ENCODE peak calls at places on chromosomes 16 and 17, in six cellular contexts. One of them, this sample, is unnamed. For H3K27me3, the result is how much of the 10 kb centered on the place peaks cover.

GRCh38 chr17:81557276-81558114 is 5.3 kb upstream of the FAAP100 start:
- DNase-seq in uterus: no peak
- DNase-seq in WERI-Rb-1: no peak
- DNase-seq in A673: no peak
- DNase-seq in tibial nerve: no peak
- DNase-seq in stomach: no peak
- DNase-seq in this sample: no peak

GRCh38 chr16:86455116-86455515 is 55.2 kb upstream of the FOXF1 start:
- DNase-seq in uterus: no peak
- DNase-seq in A673: no peak
- DNase-seq in WERI-Rb-1: no peak
- DNase-seq in tibial nerve: no peak
- DNase-seq in stomach: no peak
- DNase-seq in this sample: no peak

GRCh38 chr16:1771864-1772361 is 570 bp upstream of the NME3 start:
- DNase-seq in A673: peak
- DNase-seq in WERI-Rb-1: no peak
- DNase-seq in uterus: no peak
- DNase-seq in tibial nerve: no peak
- DNase-seq in stomach: no peak
- DNase-seq in this sample: no peak

GRCh38 chr17:33316733-33317132 is 23.6 kb upstream of the ASIC2 start:
- DNase-seq in uterus: no peak
- DNase-seq in tibial nerve: no peak
- DNase-seq in A673: no peak
- DNase-seq in WERI-Rb-1: no peak
- DNase-seq in stomach: no peak
- DNase-seq in this sample: no peak

GRCh38 chr17:79547586-79547985 is 63.3 kb downstream of the RBFOX3 start:
- DNase-seq in uterus: no peak
- DNase-seq in A673: no peak
- DNase-seq in stomach: no peak
- DNase-seq in tibial nerve: no peak
- DNase-seq in WERI-Rb-1: no peak
- DNase-seq in this sample: no peak

GRCh38 chr16:4869147-4869790 is 22.0 kb downstream of the UBN1 start:
- DNase-seq in tibial nerve: no peak
- DNase-seq in A673: no peak
- DNase-seq in stomach: peak
- DNase-seq in uterus: no peak
- DNase-seq in WERI-Rb-1: no peak
- DNase-seq in this sample: no peak

GRCh38 chr17:17303847-17304490 is 796 bp downstream of the NT5M start:
- DNase-seq in stomach: no peak
- DNase-seq in tibial nerve: no peak
- DNase-seq in A673: no peak
- DNase-seq in WERI-Rb-1: no peak
- DNase-seq in uterus: peak
- DNase-seq in this sample: no peak

GRCh38 chr17:19748807-19749193 is 702 bp upstream of the ALDH3A1 start:
- DNase-seq in stomach: no peak
- DNase-seq in WERI-Rb-1: no peak
- DNase-seq in uterus: no peak
- DNase-seq in A673: no peak
- DNase-seq in tibial nerve: no peak
- DNase-seq in this sample: no peak

GRCh38 chr17:74769856-74770497 is 6.2 kb downstream of the NAT9 start:
- DNase-seq in A673: no peak
- DNase-seq in uterus: no peak
- DNase-seq in WERI-Rb-1: no peak
- DNase-seq in stomach: peak
- DNase-seq in tibial nerve: no peak
- DNase-seq in this sample: no peak

GRCh38 chr16:10922328-10923145 is 19.7 kb downstream of the DEXI start:
- DNase-seq in A673: no peak
- DNase-seq in WERI-Rb-1: no peak
- DNase-seq in stomach: no peak
- DNase-seq in uterus: no peak
- DNase-seq in tibial nerve: no peak
- DNase-seq in this sample: peak

GRCh38 chr17:77420476-77420803 is 279.7 kb downstream of the SEC14L1 start:
- DNase-seq in WERI-Rb-1: peak
- DNase-seq in tibial nerve: no peak
- DNase-seq in stomach: no peak
- DNase-seq in uterus: no peak
- DNase-seq in A673: no peak
- DNase-seq in this sample: no peak
- TF ChIP-seq CTCF in WERI-Rb-1: peak
- TF ChIP-seq CTCF in tibial nerve: no peak
- TF ChIP-seq CTCF in stomach: no peak
- TF ChIP-seq CTCF in uterus: peak
- TF ChIP-seq CTCF in A673: no peak
- TF ChIP-seq CTCF in this sample: no peak

GRCh38 chr17:68296217-68297140 is 5.2 kb downstream of the ARSG start:
- DNase-seq in A673: no peak
- DNase-seq in uterus: no peak
- DNase-seq in WERI-Rb-1: no peak
- DNase-seq in tibial nerve: no peak
- DNase-seq in stomach: peak
- DNase-seq in this sample: no peak
- H3K4me3 ChIP-seq in A673: no peak
- H3K4me3 ChIP-seq in uterus: no peak
- H3K4me3 ChIP-seq in WERI-Rb-1: no peak
- H3K4me3 ChIP-seq in tibial nerve: no peak
- H3K4me3 ChIP-seq in stomach: no peak
- H3K4me3 ChIP-seq in this sample: no peak

DNA sequence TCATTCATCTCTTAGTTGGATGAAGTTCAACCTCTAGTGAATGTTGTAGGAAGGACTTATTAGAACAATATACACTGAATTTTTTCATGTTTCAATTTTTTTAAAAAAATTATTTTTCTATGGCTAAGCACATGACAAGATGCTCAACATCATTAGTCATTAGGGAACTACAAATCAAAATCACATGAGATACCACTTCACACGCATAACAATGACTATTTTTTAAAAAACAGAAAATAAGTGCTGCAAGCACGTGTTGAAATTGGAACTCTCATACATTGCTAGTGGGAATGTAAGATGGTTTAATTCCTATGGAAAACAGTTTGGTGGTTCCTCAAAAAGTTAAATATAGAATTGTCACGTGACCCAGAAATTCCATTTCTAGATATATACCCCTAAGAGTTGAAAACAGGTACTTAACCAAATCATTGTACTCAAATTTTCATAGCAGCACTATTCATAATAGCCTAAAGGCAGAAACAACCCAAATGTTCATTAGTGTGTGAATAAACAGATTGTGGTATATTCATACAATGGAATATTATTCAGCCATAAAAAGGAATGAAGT is 85.2 kb upstream of the AKTIP start:
- DNase-seq in uterus: no peak
- DNase-seq in stomach: no peak
- DNase-seq in A673: no peak
- DNase-seq in WERI-Rb-1: no peak
- DNase-seq in tibial nerve: no peak
- DNase-seq in this sample: no peak
- H3K27me3 ChIP-seq in uterus: under half
- H3K27me3 ChIP-seq in stomach: under half
- H3K27me3 ChIP-seq in A673: under half
- H3K27me3 ChIP-seq in WERI-Rb-1: under half
- H3K27me3 ChIP-seq in tibial nerve: under half
- H3K27me3 ChIP-seq in this sample: under half

GRCh38 chr17:700504-701094 is 14.0 kb downstream of the VPS53 start:
- DNase-seq in A673: peak
- DNase-seq in WERI-Rb-1: no peak
- DNase-seq in uterus: no peak
- DNase-seq in stomach: no peak
- DNase-seq in tibial nerve: no peak
- DNase-seq in this sample: no peak
- TF ChIP-seq CTCF in A673: peak
- TF ChIP-seq CTCF in WERI-Rb-1: no peak
- TF ChIP-seq CTCF in uterus: peak
- TF ChIP-seq CTCF in stomach: peak
- TF ChIP-seq CTCF in tibial nerve: peak
- TF ChIP-seq CTCF in this sample: peak

DNA sequence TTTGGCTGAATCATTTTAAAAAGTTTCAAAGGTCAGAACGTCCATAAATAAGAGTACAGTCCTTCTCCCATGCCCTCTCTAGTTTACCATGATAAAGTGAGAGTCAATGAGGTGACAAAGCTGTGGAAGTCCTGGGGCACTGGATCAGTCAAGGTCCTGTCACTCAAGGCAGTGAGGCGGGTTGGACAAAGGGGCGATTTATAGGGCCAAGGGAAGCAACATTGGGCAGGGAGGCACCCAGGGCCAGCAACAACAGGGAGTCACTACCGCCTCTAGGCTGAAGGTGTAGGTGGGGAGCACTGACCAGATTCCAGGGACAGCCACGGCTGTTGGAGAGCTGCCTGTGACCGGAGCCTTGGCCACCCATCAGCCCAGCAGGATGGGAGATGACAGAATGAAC is 28.6 kb upstream of the DYNLL2 start:
- DNase-seq in uterus: no peak
- DNase-seq in A673: no peak
- DNase-seq in tibial nerve: no peak
- DNase-seq in WERI-Rb-1: no peak
- DNase-seq in stomach: no peak
- DNase-seq in this sample: no peak
- H3K4me3 ChIP-seq in uterus: no peak
- H3K4me3 ChIP-seq in A673: no peak
- H3K4me3 ChIP-seq in tibial nerve: no peak
- H3K4me3 ChIP-seq in WERI-Rb-1: no peak
- H3K4me3 ChIP-seq in stomach: no peak
- H3K4me3 ChIP-seq in this sample: no peak

GRCh38 chr17:48647964-48648245 is 21.7 kb upstream of the HOXB9 start:
- DNase-seq in stomach: no peak
- DNase-seq in A673: no peak
- DNase-seq in tibial nerve: no peak
- DNase-seq in WERI-Rb-1: no peak
- DNase-seq in uterus: no peak
- DNase-seq in this sample: no peak

GRCh38 chr17:48646183-48647102 is 20.3 kb upstream of the HOXB9 start:
- DNase-seq in WERI-Rb-1: no peak
- DNase-seq in stomach: no peak
- DNase-seq in tibial nerve: no peak
- DNase-seq in A673: no peak
- DNase-seq in uterus: no peak
- DNase-seq in this sample: no peak

GRCh38 chr17:48645639-48646182 is 19.6 kb upstream of the HOXB9 start:
- DNase-seq in stomach: no peak
- DNase-seq in WERI-Rb-1: no peak
- DNase-seq in A673: no peak
- DNase-seq in tibial nerve: no peak
- DNase-seq in uterus: no peak
- DNase-seq in this sample: no peak

GRCh38 chr17:48644910-48645557 is 18.9 kb upstream of the HOXB9 start:
- DNase-seq in uterus: no peak
- DNase-seq in stomach: no peak
- DNase-seq in WERI-Rb-1: no peak
- DNase-seq in tibial nerve: no peak
- DNase-seq in A673: no peak
- DNase-seq in this sample: no peak

DNA sequence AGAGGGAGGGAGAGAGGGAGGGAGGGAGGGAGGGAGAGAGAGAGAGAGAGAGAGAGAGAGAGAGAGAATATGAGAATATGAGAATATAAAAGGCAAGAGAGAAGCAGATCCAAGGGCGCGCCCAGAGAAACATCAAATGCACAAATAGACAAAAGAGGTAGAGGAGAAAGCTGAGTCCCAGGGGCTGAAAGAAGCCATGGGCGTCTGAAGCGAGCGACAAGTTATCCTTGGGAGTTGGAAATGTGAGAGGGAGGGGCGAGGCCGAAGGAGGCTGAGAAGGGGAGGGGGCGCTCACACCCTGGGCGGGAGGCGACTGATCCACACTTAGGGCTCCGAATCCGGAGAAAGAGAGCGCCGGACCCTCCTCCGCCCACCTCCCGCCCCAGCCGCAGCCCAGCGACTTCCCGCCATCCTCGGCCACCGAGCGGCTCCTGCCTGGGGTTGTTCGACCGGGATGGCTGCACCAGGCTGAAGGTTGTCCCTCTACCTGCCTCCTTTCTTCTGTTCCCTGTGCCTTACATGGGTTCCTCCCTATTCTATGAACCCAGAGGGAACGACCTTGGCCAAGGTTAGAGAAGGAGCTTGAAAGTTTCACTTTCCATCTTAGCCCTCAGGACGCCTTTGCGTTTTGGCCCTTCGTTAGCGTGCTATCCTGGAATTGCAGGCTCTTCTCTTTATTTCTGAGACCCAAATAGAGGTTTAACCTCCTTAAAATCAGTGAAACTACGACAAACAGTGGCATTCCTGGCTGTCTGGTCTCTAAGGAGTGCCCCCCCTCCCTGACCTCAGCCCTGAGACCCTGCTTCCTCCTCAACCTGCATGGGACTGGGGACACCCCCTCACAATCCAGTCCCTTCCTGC is 21.2 kb upstream of the HOXB9 start:
- DNase-seq in uterus: no peak
- DNase-seq in A673: no peak
- DNase-seq in tibial nerve: no peak
- DNase-seq in WERI-Rb-1: no peak
- DNase-seq in stomach: no peak
- DNase-seq in this sample: no peak
- H3K27me3 ChIP-seq in uterus: under half
- H3K27me3 ChIP-seq in A673: under half
- H3K27me3 ChIP-seq in tibial nerve: under half
- H3K27me3 ChIP-seq in WERI-Rb-1: half or more
- H3K27me3 ChIP-seq in stomach: half or more
- H3K27me3 ChIP-seq in this sample: under half

DNA sequence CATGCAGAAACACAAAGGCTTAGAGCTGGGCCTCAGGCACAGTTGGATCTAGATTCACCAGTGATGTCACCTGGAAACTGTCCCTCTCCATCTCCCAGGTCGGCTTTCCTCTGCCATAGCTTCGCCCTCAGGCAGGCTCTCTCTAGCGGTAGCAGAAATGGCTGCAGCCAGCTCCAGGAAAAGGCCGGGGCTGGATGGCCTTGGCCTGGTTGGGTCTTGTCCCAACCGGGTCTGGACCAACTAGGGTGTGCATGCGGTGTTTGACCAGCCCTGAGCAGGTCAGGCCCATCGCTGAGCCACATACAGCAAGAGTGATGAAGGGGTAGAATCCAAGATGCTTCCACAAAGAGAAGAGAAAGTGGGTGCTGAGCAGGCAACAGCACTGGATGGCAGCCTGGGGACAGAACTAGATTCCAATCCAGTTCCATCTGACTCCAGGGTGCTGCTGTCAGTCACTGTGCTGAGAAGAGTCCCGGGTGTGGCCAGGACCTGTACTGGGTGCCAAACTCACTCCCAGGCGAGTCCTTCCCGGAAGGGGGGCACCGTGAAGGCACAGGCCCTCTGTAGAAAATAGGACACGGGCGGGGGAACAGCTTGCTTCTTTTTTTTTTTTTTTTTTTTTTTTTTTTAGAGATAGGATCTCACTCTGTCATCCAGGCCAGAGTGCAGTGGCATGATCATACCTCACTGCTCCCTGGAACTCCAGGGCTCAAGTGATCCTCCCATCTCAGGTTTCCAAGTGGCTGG is 51.8 kb downstream of the SOCS3 start:
- DNase-seq in stomach: no peak
- DNase-seq in tibial nerve: no peak
- DNase-seq in WERI-Rb-1: no peak
- DNase-seq in uterus: no peak
- DNase-seq in A673: no peak
- DNase-seq in this sample: no peak
- TF ChIP-seq CTCF in stomach: no peak
- TF ChIP-seq CTCF in tibial nerve: no peak
- TF ChIP-seq CTCF in WERI-Rb-1: no peak
- TF ChIP-seq CTCF in uterus: no peak
- TF ChIP-seq CTCF in A673: no peak
- TF ChIP-seq CTCF in this sample: no peak

GRCh38 chr16:15403392-15403995 is 7.9 kb downstream of the MPV17L start:
- DNase-seq in stomach: no peak
- DNase-seq in A673: no peak
- DNase-seq in uterus: no peak
- DNase-seq in WERI-Rb-1: no peak
- DNase-seq in tibial nerve: no peak
- DNase-seq in this sample: no peak
- H3K4me3 ChIP-seq in stomach: no peak
- H3K4me3 ChIP-seq in A673: no peak
- H3K4me3 ChIP-seq in uterus: no peak
- H3K4me3 ChIP-seq in WERI-Rb-1: no peak
- H3K4me3 ChIP-seq in tibial nerve: no peak
- H3K4me3 ChIP-seq in this sample: no peak